ENCODE peak calls at places on chromosomes 11 and 22, in eight cellular contexts. R, W, T, D, Z, A, U and X are unnamed samples.

GRCh38 chr11:11608783-11609232 is 13.0 kb downstream of the GALNT18 start:
- DNase-seq in U (peak; percentile 71), D (no peak), T (no peak), W (no peak), Z (no peak), A (no peak), R (no peak), X (no peak)

GRCh38 chr11:36628765-36629199 is 30.7 kb upstream of the RAG2 start:
- DNase-seq in R (peak; percentile 10), T (no peak), A (no peak), U (no peak), D (no peak), W (no peak), Z (no peak), X (no peak)

GRCh38 chr11:73729594-73730206 is 31.2 kb downstream of the RAB6A start:
- DNase-seq in U (no peak), T (no peak), D (no peak), A (no peak), R (peak; percentile 78), W (no peak), Z (no peak), X (no peak)

GRCh38 chr11:68513930-68514487 is 53.5 kb downstream of the PPP6R3 start:
- DNase-seq in A (no peak), D (no peak), W (no peak), T (no peak), Z (no peak), R (no peak), U (no peak), X (no peak)

GRCh38 chr11:78562398-78562797 is 12.3 kb downstream of the NARS2 start:
- DNase-seq in R (peak; percentile 11), W (no peak), A (no peak), D (no peak), Z (no peak), T (no peak), U (peak; percentile 75), X (no peak)

GRCh38 chr11:94504689-94505293 is 7.5 kb upstream of the C11orf97 start:
- DNase-seq in U (peak; percentile 68), T (no peak), Z (no peak), D (no peak), W (no peak), A (no peak), R (peak; percentile 56), X (no peak)

GRCh38 chr22:41401781-41402648 is 20.3 kb downstream of the TEF start:
- DNase-seq in T (peak; percentile 95), D (peak; percentile 81), R (peak; percentile 37), Z (peak; percentile 77), W (peak; percentile 84), A (no peak), U (peak; percentile 79), X (peak; percentile 60)

GRCh38 chr11:33701831-33702230 is 1.2 kb upstream of the C11orf91 start:
- DNase-seq in D (no peak), Z (no peak), T (peak; percentile 39), A (no peak), R (no peak), U (peak; percentile 92), W (no peak), X (no peak)

GRCh38 chr11:126163074-126163700 is 48.3 kb downstream of the RPUSD4 start:
- DNase-seq in T (no peak), A (no peak), U (peak; percentile 96), W (no peak), Z (no peak), R (peak; percentile 83), D (no peak), X (peak; percentile 86)

GRCh38 chr11:101048479-101048878 is 81.1 kb downstream of the PGR start:
- DNase-seq in T (no peak), R (no peak), A (no peak), Z (no peak), W (no peak), D (no peak), U (no peak), X (no peak)

GRCh38 chr11:134363161-134363560 is 31.4 kb downstream of the GLB1L2 start:
- DNase-seq in T (no peak), R (no peak), U (no peak), W (peak; percentile 53), A (peak; percentile 25), D (peak; percentile 30), Z (no peak), X (no peak)

GRCh38 chr11:3058753-3059664 is 1.8 kb upstream of the CARS1 start:
- DNase-seq in Z (no peak), D (peak; percentile 30), U (peak; percentile 92), R (no peak), A (no peak), W (peak; percentile 59), T (no peak), X (no peak)

GRCh38 chr11:3052567-3052966 is 4.7 kb downstream of the CARS1 start:
- DNase-seq in U (no peak), D (no peak), R (no peak), Z (no peak), T (no peak), A (no peak), W (peak; percentile 45), X (no peak)

GRCh38 chr11:3057069-3057963 is at the start of gene CARS1:
- DNase-seq in A (peak; percentile 92), Z (peak; percentile 99), D (peak; percentile 98), R (peak; percentile 98), W (peak; percentile 98), U (peak; percentile 93), T (peak; percentile 96), X (peak; percentile 95)

GRCh38 chr11:3056296-3057068 is 741 bp downstream of the CARS1 start:
- DNase-seq in A (no peak), T (peak; percentile 54), U (no peak), D (no peak), Z (peak; percentile 84), W (peak; percentile 76), R (peak; percentile 29), X (no peak)

GRCh38 chr11:3055881-3056280 is 1.3 kb downstream of the CARS1 start:
- DNase-seq in U (no peak), D (no peak), A (no peak), R (no peak), T (no peak), W (peak; percentile 61), Z (no peak), X (no peak)
- H3K4me3 ChIP-seq in U (peak overlapping the region; percentile 87), D (peak overlapping the region; percentile 91), A (no peak overlapping the region), R (peak overlapping the region; percentile 74), T (peak overlapping the region; percentile 89), W (peak overlapping the region; percentile 70), Z (no peak overlapping the region), X (no peak overlapping the region)

GRCh38 chr11:62498492-62499286 is 47.9 kb downstream of the AHNAK start:
- DNase-seq in W (no peak), D (no peak), R (no peak), T (no peak), U (no peak), Z (no peak), A (no peak), X (no peak)

GRCh38 chr11:62502030-62502730 is 44.4 kb downstream of the AHNAK start:
- DNase-seq in R (no peak), W (no peak), Z (no peak), D (no peak), T (no peak), U (no peak), A (no peak), X (no peak)

GRCh38 chr11:62500066-62501035 is 46.3 kb downstream of the AHNAK start:
- DNase-seq in Z (no peak), T (no peak), U (no peak), D (no peak), W (no peak), R (no peak), A (peak; percentile 72), X (no peak)

GRCh38 chr11:62504158-62504973 is 42.2 kb downstream of the AHNAK start:
- DNase-seq in U (no peak), R (peak; percentile 33), Z (no peak), W (no peak), A (no peak), D (peak; percentile 74), T (no peak), X (no peak)

GRCh38 chr11:62501432-62501891 is 45.1 kb downstream of the AHNAK start:
- DNase-seq in A (peak; percentile 74), W (no peak), Z (peak; percentile 46), T (peak; percentile 55), R (peak; percentile 54), D (no peak), U (peak; percentile 26), X (no peak)
- H3K4me1 ChIP-seq in A (peaks cover 15% of the 10 kb centered on the region), W (peaks cover 29% of the 10 kb centered on the region), Z (peaks cover 72% of the 10 kb centered on the region), T (peaks cover 83% of the 10 kb centered on the region), R (peaks cover 38% of the 10 kb centered on the region), D (peaks cover 64% of the 10 kb centered on the region), U (peaks cover 14% of the 10 kb centered on the region), X (peaks cover 4% of the 10 kb centered on the region)

DNA sequence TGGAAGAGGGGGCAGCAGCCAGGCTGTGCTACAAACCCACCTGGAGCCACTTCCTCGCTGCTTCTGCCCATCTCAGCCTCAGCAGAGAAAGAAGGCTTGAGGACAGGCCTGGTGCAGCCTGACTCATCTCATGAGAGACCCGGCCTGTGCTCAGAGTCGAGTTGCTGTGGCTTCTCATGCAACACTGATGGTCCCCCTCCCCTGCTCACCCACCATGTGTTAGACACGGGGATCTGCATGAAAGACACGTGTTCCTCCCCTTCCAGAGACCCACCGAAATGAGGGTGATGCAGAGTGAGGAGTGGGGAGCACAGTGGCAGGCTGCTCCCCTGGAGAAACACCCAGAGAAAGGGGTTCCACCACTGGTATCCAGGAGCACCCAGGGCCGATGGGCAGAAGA is 15.0 kb downstream of the RTN4R start:
- DNase-seq in R (no peak), W (no peak), A (no peak), T (no peak), D (no peak), U (no peak), Z (no peak), X (no peak)
- TF ChIP-seq CTCF in R (no peak), W (no peak), A (no peak), T (no peak), D (no peak), U (no peak), Z (no peak), X (no peak)

DNA sequence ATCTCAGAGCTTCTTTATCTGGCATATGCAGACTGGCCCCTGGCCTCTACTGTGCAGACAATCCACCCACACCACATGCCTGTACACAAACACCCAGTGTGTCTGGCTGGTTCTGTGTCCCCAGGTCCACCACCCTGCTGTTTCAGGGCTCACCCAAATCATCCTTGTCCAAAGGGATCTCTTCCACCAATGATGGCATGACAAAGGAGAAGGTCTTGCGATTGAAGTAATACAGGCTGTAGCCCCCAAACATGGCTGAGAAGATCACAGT is 1.7 kb downstream of the SLC37A4 start:
- DNase-seq in U (no peak), D (no peak), T (no peak), Z (no peak), R (no peak), W (no peak), A (no peak), X (no peak)
- H3K4me3 ChIP-seq in U (no peak overlapping the region), D (peak overlapping the region; percentile 97), T (peak overlapping the region; percentile 85), Z (no peak overlapping the region), R (peak overlapping the region; percentile 71), W (peak overlapping the region; percentile 78), A (no peak overlapping the region), X (no peak overlapping the region)